ENCODE peak calls at places on chromosomes 6 and 20, in four cellular contexts. A is MM.1S, M is neural progenitor cell, Z is prostate gland. T is an unnamed sample.
A peak's percentile ranks its signal among the peaks of the same experiment; 100 is the strongest.

GRCh38 chr6:152301021-152301805 is 335.9 kb downstream of the SYNE1 start:
- DNase-seq in A (no peak), M (no peak), Z (no peak), T (no peak)

GRCh38 chr20:58243653-58244410 is 15.4 kb upstream of the ANKRD60 start:
- DNase-seq in A (no peak), M (no peak), Z (no peak), T (no peak)

GRCh38 chr6:63806573-63806913 is 170.9 kb downstream of the PHF3 start:
- DNase-seq in A (no peak), M (no peak), Z (peak; percentile 33), T (no peak)

GRCh38 chr6:35694462-35694861 is 5.7 kb upstream of the FKBP5 start:
- DNase-seq in A (no peak), M (no peak), Z (no peak), T (no peak)

GRCh38 chr20:40524071-40524470 is 165.0 kb downstream of the MAFB start:
- DNase-seq in A (no peak), M (no peak), Z (no peak), T (no peak)

GRCh38 chr20:16707674-16708073 is 22.2 kb upstream of the SNRPB2 start:
- DNase-seq in A (no peak), M (no peak), Z (no peak), T (no peak)

GRCh38 chr6:89144358-89145041 is 1.4 kb upstream of the PM20D2 start:
- DNase-seq in A (no peak), M (no peak), Z (no peak), T (no peak)

GRCh38 chr6:166770216-166771116 is 143.4 kb upstream of the RPS6KA2 start:
- DNase-seq in A (no peak), M (no peak), Z (no peak), T (no peak)

GRCh38 chr6:72048080-72048479 is 161.7 kb downstream of the RIMS1 start:
- DNase-seq in A (no peak), M (no peak), Z (no peak), T (no peak)

GRCh38 chr6:39934060-39934757 is at the start of gene MOCS1:
- DNase-seq in A (peak; percentile 52), M (peak; percentile 89), Z (peak; percentile 59), T (peak; percentile 89)

GRCh38 chr20:61066541-61066940 is 185.5 kb upstream of the CDH4 start:
- DNase-seq in A (no peak), M (no peak), Z (no peak), T (no peak)

GRCh38 chr6:116221067-116221466 is 32.8 kb downstream of the TSPYL4 start:
- DNase-seq in A (no peak), M (no peak), Z (no peak), T (no peak)

GRCh38 chr20:23125625-23126191 is 39.6 kb upstream of the CD93 start:
- DNase-seq in A (no peak), M (no peak), Z (no peak), T (no peak)

GRCh38 chr6:112343375-112343774 is 3.8 kb upstream of the RFPL4B start:
- DNase-seq in A (no peak), M (no peak), Z (no peak), T (no peak)

GRCh38 chr6:151058021-151058733 is 181.6 kb upstream of the AKAP12 start:
- DNase-seq in A (no peak), M (peak; percentile 19), Z (no peak), T (no peak)

GRCh38 chr6:118353564-118353963 is 194.5 kb upstream of the PLN start:
- DNase-seq in A (no peak), M (no peak), Z (no peak), T (no peak)

GRCh38 chr20:45765980-45766379 is 25.7 kb downstream of the WFDC3 start:
- DNase-seq in A (no peak), M (no peak), Z (no peak), T (peak; percentile 49)

GRCh38 chr20:9287826-9288225 is 218.9 kb downstream of the PLCB4 start:
- DNase-seq in A (no peak), M (no peak), Z (no peak), T (peak; percentile 60)

GRCh38 chr6:43496370-43497128 is 13.6 kb downstream of the LRRC73 start:
- DNase-seq in A (no peak), M (peak; percentile 62), Z (peak; percentile 82), T (no peak)

GRCh38 chr6:108293527-108294296 is 1.1 kb upstream of the AFG1L start:
- DNase-seq in A (no peak), M (no peak), Z (no peak), T (no peak)

GRCh38 chr20:51022227-51022802 is 592 bp downstream of the KCNG1 start:
- DNase-seq in A (no peak), M (no peak), Z (no peak), T (no peak)

GRCh38 chr20:51020657-51021056 is 2.2 kb downstream of the KCNG1 start:
- DNase-seq in A (no peak), M (peak; percentile 46), Z (no peak), T (no peak)

GRCh38 chr20:51019598-51020592 is 3.0 kb downstream of the KCNG1 start:
- DNase-seq in A (no peak), M (no peak), Z (no peak), T (no peak)

GRCh38 chr20:51022803-51023616 is at the start of gene KCNG1:
- DNase-seq in A (peak; percentile 60), M (peak; percentile 93), Z (peak; percentile 79), T (peak; percentile 43)

GRCh38 chr20:51021067-51022025 is 1.6 kb downstream of the KCNG1 start:
- DNase-seq in A (no peak), M (peak; percentile 64), Z (no peak), T (no peak)
- H3K4me3 ChIP-seq in A (no peak overlapping the region), M (peak overlapping the region; percentile 54), Z (no peak overlapping the region), T (no peak overlapping the region)

GRCh38 chr6:104955927-104956662 is 812 bp upstream of the LIN28B start:
- DNase-seq in A (no peak), M (peak; percentile 93), Z (no peak), T (no peak)
- H3K27me3 ChIP-seq in A (no peaks in the 10 kb centered on the region), M (no peaks in the 10 kb centered on the region), Z (peaks cover 37% of the 10 kb centered on the region), T (peaks cover 48% of the 10 kb centered on the region)

DNA sequence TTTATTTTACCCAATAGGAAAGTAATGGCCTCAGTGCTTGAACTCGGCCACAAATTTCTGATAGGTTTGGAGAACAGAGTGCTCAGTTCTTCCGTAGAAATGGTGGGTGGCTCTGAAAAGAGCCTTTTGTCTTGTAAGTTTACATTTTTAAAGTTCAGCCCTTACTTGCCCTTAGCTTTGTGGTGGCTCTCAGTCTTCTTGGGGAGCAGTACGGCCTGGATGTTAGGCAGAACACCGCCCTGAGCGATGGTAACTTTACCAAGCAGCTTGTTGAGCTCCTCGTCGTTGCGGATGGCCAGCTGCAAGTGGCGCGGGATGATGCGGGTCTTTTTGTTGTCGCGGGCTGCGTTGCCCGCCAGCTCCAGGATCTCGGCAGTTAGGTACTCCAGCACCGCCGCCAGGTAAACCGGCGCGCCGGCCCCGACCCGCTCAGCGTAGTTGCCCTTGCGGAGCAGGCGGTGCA is 19.6 kb downstream of the OR2B2 start:
- DNase-seq in A (no peak), M (no peak), Z (no peak), T (no peak)
- H3K4me3 ChIP-seq in A (peak overlapping the region; percentile 78), M (peak overlapping the region; percentile 97), Z (peak overlapping the region; percentile 47), T (peak overlapping the region; percentile 5)

DNA sequence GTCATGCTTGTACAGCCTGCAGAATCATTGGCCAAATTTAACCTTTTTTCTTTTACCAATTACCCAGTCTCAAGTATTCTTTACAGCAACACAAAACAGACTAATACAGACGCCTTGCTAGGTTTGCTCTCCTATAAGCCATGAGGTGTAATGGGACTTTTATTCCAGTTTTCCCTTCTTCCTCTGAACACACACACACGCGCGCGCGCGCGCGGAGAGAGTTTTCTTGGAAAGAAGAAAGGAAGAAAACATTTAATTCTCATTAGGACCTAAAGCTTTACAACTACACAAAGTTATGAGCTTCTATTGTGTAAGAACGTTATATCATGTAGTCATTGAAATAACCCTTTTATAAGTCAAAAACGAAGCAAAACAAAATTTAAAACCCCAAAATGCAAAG is 681.6 kb upstream of the FLRT3 start:
- DNase-seq in A (no peak), M (no peak), Z (no peak), T (no peak)
- H3K27me3 ChIP-seq in A (no peaks in the 10 kb centered on the region), M (no peaks in the 10 kb centered on the region), Z (no peaks in the 10 kb centered on the region), T (no peaks in the 10 kb centered on the region)

DNA sequence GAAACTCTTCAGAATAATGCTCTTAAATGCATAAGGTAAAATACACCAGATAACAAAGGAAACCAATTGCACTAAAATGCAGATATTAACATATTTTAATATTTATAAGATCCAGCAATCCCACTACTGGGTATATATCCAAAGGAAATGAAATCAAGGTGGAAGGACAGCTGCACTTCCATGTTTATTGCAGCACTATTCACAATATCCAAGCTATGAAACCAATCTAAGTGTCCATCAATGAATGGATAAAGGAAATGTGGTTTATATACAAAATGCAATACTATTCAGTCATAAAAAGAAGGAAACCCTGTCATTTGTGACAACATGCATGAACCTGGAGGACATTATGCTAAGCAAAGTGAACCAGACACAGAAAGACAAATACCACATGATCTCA is 37.7 kb upstream of the RNF24 start:
- DNase-seq in A (no peak), M (no peak), Z (no peak), T (no peak)
- H3K4me3 ChIP-seq in A (no peak overlapping the region), M (no peak overlapping the region), Z (no peak overlapping the region), T (no peak overlapping the region)

DNA sequence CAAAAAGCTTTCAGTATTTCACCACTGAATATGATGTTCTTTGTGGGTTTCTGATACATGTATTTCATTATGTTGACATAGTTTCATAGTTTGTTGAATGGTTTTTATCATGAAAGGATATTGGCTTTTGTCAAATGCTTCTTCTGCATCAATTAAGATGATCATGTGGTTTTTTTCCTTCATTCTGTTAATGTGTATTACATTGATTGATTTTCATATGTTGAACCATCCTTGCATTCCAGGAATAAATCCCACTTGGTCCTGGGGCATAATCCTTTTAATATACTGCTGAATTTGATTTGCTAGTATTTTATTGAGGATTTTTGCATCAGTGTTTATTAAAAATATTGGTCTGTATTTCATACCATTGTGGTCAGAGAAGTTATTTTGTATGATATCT is 70.9 kb upstream of the BHLHE23 start:
- DNase-seq in A (no peak), M (no peak), Z (no peak), T (no peak)
- H3K27me3 ChIP-seq in A (peaks cover 100% of the 10 kb centered on the region), M (peaks cover 98% of the 10 kb centered on the region), Z (peaks cover 9% of the 10 kb centered on the region), T (no peaks in the 10 kb centered on the region)